ENCODE peak calls at places on chromosome 6, in five cellular contexts. One of them, this sample, is unnamed.

GRCh38 chr6:81696505-81696904 is 56.0 kb downstream of the TENT5A start:
- DNase-seq in bronchial epithelial cell: no peak
- DNase-seq in BJ: no peak
- DNase-seq in osteocyte: no peak
- DNase-seq in activated B cell treated with CpG ODN at 0.5 μM for 24 hours: no peak
- DNase-seq in this sample: no peak

GRCh38 chr6:71496018-71496800 is 207.6 kb downstream of the OGFRL1 start:
- DNase-seq in activated B cell treated with CpG ODN at 0.5 μM for 24 hours: no peak
- DNase-seq in bronchial epithelial cell: no peak
- DNase-seq in BJ: no peak
- DNase-seq in osteocyte: no peak
- DNase-seq in this sample: no peak

GRCh38 chr6:112282217-112282616 is 27.9 kb upstream of the LAMA4 start:
- DNase-seq in bronchial epithelial cell: peak; percentile 64
- DNase-seq in BJ: peak; percentile 83
- DNase-seq in activated B cell treated with CpG ODN at 0.5 μM for 24 hours: no peak
- DNase-seq in osteocyte: no peak
- DNase-seq in this sample: no peak

GRCh38 chr6:90982051-90982450 is 395.2 kb upstream of the MAP3K7 start:
- DNase-seq in bronchial epithelial cell: no peak
- DNase-seq in activated B cell treated with CpG ODN at 0.5 μM for 24 hours: no peak
- DNase-seq in BJ: no peak
- DNase-seq in osteocyte: no peak
- DNase-seq in this sample: no peak

GRCh38 chr6:43263314-43264178 is 20.3 kb downstream of the TTBK1 start:
- DNase-seq in bronchial epithelial cell: peak; percentile 49
- DNase-seq in activated B cell treated with CpG ODN at 0.5 μM for 24 hours: peak; percentile 72
- DNase-seq in osteocyte: no peak
- DNase-seq in BJ: no peak
- DNase-seq in this sample: no peak

GRCh38 chr6:122576888-122577287 is 33.3 kb upstream of the PKIB start:
- DNase-seq in BJ: no peak
- DNase-seq in bronchial epithelial cell: no peak
- DNase-seq in osteocyte: no peak
- DNase-seq in activated B cell treated with CpG ODN at 0.5 μM for 24 hours: no peak
- DNase-seq in this sample: no peak

GRCh38 chr6:25714765-25715164 is 39.8 kb upstream of the SLC17A4 start:
- DNase-seq in osteocyte: no peak
- DNase-seq in BJ: no peak
- DNase-seq in bronchial epithelial cell: peak; percentile 44
- DNase-seq in activated B cell treated with CpG ODN at 0.5 μM for 24 hours: no peak
- DNase-seq in this sample: no peak

GRCh38 chr6:138239774-138240173 is 21.5 kb upstream of the PBOV1 start:
- DNase-seq in osteocyte: no peak
- DNase-seq in activated B cell treated with CpG ODN at 0.5 μM for 24 hours: no peak
- DNase-seq in bronchial epithelial cell: no peak
- DNase-seq in BJ: no peak
- DNase-seq in this sample: no peak

GRCh38 chr6:137512768-137513605 is 18.8 kb upstream of the OLIG3 start:
- DNase-seq in activated B cell treated with CpG ODN at 0.5 μM for 24 hours: no peak
- DNase-seq in bronchial epithelial cell: no peak
- DNase-seq in BJ: no peak
- DNase-seq in osteocyte: no peak
- DNase-seq in this sample: no peak

GRCh38 chr6:130090796-130091195 is 72.4 kb downstream of the L3MBTL3 start:
- DNase-seq in osteocyte: no peak
- DNase-seq in BJ: no peak
- DNase-seq in activated B cell treated with CpG ODN at 0.5 μM for 24 hours: no peak
- DNase-seq in bronchial epithelial cell: no peak
- DNase-seq in this sample: no peak

GRCh38 chr6:163405412-163406309 is 8.9 kb upstream of the QKI start:
- DNase-seq in osteocyte: no peak
- DNase-seq in BJ: no peak
- DNase-seq in bronchial epithelial cell: no peak
- DNase-seq in activated B cell treated with CpG ODN at 0.5 μM for 24 hours: peak; percentile 24
- DNase-seq in this sample: no peak

GRCh38 chr6:79072640-79073181 is 5.3 kb downstream of the PHIP start:
- DNase-seq in osteocyte: no peak
- DNase-seq in BJ: no peak
- DNase-seq in activated B cell treated with CpG ODN at 0.5 μM for 24 hours: no peak
- DNase-seq in bronchial epithelial cell: no peak
- DNase-seq in this sample: no peak

DNA sequence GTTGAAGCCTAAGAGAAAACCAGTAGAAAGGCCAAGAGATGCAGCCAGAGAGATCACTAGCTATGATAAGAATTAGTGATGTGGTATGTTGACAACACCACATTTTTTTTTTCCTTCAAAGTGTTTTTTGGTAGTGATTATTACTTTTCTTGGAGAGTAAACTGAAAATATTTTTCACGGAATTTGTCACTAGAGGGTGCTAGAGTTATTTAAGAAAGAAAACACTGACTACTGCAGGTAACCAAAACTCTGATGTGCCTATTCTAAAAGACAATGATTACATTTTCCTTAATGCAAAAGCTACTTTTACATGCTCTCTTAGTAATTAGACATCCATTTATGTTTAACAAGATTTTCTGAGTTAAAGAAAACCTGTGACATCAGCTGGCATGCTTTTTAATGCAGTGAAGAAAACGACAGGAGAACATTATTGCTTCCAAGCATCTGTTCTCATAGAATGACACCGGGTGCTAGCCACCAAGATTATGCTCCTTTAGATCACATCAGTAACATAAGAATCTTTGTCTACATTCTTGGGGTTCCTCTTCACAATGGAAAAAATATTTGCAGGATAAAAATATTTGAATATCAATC is 28.8 kb downstream of the RWDD2A start:
- DNase-seq in bronchial epithelial cell: peak; percentile 52
- DNase-seq in activated B cell treated with CpG ODN at 0.5 μM for 24 hours: no peak
- DNase-seq in osteocyte: no peak
- DNase-seq in BJ: no peak
- DNase-seq in this sample: no peak
- TF ChIP-seq CTCF in bronchial epithelial cell: peak; percentile 18
- TF ChIP-seq CTCF in activated B cell treated with CpG ODN at 0.5 μM for 24 hours: no peak
- TF ChIP-seq CTCF in osteocyte: peak; percentile 75
- TF ChIP-seq CTCF in BJ: peak; percentile 46
- TF ChIP-seq CTCF in this sample: peak; percentile 75

DNA sequence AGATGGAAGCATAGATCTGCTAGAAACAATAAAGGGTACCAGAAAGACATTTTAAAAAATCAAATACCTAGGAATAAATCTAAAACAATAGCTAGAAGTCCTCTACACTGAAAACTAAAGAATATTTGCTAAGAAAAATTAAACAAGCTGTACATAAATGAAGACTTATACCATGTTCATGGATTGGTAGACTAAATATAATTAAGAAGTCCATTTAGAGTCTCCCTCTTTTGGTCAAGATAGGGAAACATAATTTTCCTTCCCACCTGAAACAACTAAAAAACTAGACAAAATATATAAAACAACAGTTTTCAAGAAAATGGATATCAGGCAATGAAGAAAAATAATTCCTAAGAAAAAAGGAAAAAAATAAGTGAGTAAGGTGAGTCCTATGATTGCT is 120.0 kb upstream of the TAB2 start:
- DNase-seq in activated B cell treated with CpG ODN at 0.5 μM for 24 hours: no peak
- DNase-seq in osteocyte: no peak
- DNase-seq in BJ: no peak
- DNase-seq in bronchial epithelial cell: no peak
- DNase-seq in this sample: no peak
- TF ChIP-seq CTCF in activated B cell treated with CpG ODN at 0.5 μM for 24 hours: no peak
- TF ChIP-seq CTCF in osteocyte: peak; percentile 25
- TF ChIP-seq CTCF in BJ: no peak
- TF ChIP-seq CTCF in bronchial epithelial cell: no peak
- TF ChIP-seq CTCF in this sample: no peak

DNA sequence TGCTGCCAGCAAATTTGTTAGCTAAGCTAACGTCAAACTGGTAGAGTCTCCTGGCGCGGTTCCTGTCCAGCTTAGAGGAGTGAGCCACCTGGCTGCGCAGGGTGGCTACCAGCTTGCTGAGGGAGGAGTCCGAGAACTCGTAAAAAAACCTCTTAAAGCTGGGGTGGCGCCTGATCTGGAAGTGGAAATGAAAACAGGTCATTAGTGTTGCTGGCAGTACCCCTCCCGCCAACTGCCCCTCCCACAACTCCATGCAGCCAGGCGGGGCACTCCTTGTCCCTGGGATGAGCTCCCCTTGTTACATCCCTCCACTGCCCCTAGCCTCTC is 17.3 kb downstream of the BNIP5 start:
- DNase-seq in bronchial epithelial cell: no peak
- DNase-seq in BJ: no peak
- DNase-seq in activated B cell treated with CpG ODN at 0.5 μM for 24 hours: no peak
- DNase-seq in osteocyte: no peak
- DNase-seq in this sample: no peak
- TF ChIP-seq CTCF in bronchial epithelial cell: no peak
- TF ChIP-seq CTCF in BJ: no peak
- TF ChIP-seq CTCF in activated B cell treated with CpG ODN at 0.5 μM for 24 hours: no peak
- TF ChIP-seq CTCF in osteocyte: no peak
- TF ChIP-seq CTCF in this sample: no peak

GRCh38 chr6:77620290-77620882 is 32.5 kb upstream of the MEI4 start:
- DNase-seq in osteocyte: no peak
- DNase-seq in bronchial epithelial cell: peak; percentile 20
- DNase-seq in BJ: no peak
- DNase-seq in activated B cell treated with CpG ODN at 0.5 μM for 24 hours: no peak
- DNase-seq in this sample: no peak
- TF ChIP-seq CTCF in osteocyte: peak; percentile 47
- TF ChIP-seq CTCF in bronchial epithelial cell: peak; percentile 65
- TF ChIP-seq CTCF in BJ: no peak
- TF ChIP-seq CTCF in activated B cell treated with CpG ODN at 0.5 μM for 24 hours: no peak
- TF ChIP-seq CTCF in this sample: peak; percentile 71

GRCh38 chr6:53043626-53044025 is 21.6 kb upstream of the FBXO9 start:
- DNase-seq in osteocyte: no peak
- DNase-seq in bronchial epithelial cell: no peak
- DNase-seq in activated B cell treated with CpG ODN at 0.5 μM for 24 hours: no peak
- DNase-seq in BJ: no peak
- DNase-seq in this sample: no peak
- TF ChIP-seq CTCF in osteocyte: no peak
- TF ChIP-seq CTCF in bronchial epithelial cell: no peak
- TF ChIP-seq CTCF in activated B cell treated with CpG ODN at 0.5 μM for 24 hours: no peak
- TF ChIP-seq CTCF in BJ: no peak
- TF ChIP-seq CTCF in this sample: no peak

DNA sequence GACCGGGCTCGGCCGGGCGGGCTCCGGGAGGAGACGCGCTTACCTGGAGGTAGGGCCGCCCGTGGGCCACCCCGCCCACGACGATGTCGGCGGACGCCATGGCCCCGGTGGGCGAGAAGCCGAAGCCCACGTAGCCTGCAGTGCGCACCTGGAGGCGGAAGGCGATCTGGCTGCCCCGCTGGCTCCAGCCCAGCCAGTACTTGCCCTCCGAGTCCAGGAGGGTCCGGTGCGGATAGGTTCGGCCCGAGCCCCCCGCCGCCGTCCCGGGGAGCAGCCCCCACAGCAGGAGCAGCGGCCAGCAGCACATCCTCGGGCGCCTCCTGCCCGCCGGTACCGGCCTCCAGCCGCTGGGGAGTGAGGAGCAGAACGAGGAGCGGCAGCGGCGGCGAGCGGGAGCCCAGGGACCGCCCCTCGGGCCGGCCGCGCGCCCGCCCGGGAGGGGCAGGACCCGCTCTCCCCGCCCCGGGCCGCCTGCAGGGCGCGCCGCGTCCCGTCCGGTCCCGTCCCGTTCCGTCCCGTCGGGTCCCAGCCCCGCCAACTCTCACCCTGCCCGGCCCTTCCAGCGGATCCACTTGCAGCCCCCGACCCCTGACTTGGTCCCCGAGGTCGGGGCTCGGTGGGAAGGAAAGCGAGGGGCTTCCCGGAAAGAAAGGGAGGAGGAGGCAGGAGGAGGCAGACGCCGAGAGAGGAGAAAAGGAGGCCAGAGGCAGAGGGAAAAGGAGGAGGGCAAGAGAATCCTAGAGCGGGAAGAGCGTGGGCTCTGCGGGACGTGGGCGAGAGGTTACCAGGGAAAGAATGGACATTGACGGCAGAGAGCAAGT is at the start of gene MOXD1:
- DNase-seq in bronchial epithelial cell: no peak
- DNase-seq in BJ: no peak
- DNase-seq in activated B cell treated with CpG ODN at 0.5 μM for 24 hours: peak; percentile 61
- DNase-seq in osteocyte: peak; percentile 88
- DNase-seq in this sample: peak; percentile 75
- TF ChIP-seq CTCF in bronchial epithelial cell: no peak
- TF ChIP-seq CTCF in BJ: no peak
- TF ChIP-seq CTCF in activated B cell treated with CpG ODN at 0.5 μM for 24 hours: no peak
- TF ChIP-seq CTCF in osteocyte: peak; percentile 38
- TF ChIP-seq CTCF in this sample: peak; percentile 41

DNA sequence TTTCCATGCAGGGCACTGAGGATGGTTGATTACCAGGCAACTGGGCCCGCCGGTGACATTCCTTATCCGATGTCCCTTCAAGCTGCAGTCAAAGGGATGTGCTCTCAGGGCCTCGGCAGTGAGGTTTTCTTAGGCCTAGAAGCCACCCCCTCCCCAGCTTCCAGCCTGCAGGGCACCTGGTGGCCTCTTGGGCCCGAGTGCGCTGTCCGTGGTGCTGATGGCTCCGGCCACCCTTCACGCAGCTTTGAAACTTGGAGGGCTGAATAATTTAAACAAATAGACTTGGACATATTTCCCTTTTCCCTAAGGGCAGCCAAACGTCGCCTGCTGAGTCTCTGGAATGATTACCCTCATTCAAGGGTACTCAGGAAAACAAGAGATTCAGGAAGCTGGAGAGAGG is 8.9 kb upstream of the MLN start:
- DNase-seq in osteocyte: no peak
- DNase-seq in bronchial epithelial cell: peak; percentile 27
- DNase-seq in activated B cell treated with CpG ODN at 0.5 μM for 24 hours: no peak
- DNase-seq in BJ: no peak
- DNase-seq in this sample: peak; percentile 81
- TF ChIP-seq CTCF in osteocyte: peak; percentile 45
- TF ChIP-seq CTCF in bronchial epithelial cell: peak; percentile 56
- TF ChIP-seq CTCF in activated B cell treated with CpG ODN at 0.5 μM for 24 hours: no peak
- TF ChIP-seq CTCF in BJ: peak; percentile 53
- TF ChIP-seq CTCF in this sample: peak; percentile 76

DNA sequence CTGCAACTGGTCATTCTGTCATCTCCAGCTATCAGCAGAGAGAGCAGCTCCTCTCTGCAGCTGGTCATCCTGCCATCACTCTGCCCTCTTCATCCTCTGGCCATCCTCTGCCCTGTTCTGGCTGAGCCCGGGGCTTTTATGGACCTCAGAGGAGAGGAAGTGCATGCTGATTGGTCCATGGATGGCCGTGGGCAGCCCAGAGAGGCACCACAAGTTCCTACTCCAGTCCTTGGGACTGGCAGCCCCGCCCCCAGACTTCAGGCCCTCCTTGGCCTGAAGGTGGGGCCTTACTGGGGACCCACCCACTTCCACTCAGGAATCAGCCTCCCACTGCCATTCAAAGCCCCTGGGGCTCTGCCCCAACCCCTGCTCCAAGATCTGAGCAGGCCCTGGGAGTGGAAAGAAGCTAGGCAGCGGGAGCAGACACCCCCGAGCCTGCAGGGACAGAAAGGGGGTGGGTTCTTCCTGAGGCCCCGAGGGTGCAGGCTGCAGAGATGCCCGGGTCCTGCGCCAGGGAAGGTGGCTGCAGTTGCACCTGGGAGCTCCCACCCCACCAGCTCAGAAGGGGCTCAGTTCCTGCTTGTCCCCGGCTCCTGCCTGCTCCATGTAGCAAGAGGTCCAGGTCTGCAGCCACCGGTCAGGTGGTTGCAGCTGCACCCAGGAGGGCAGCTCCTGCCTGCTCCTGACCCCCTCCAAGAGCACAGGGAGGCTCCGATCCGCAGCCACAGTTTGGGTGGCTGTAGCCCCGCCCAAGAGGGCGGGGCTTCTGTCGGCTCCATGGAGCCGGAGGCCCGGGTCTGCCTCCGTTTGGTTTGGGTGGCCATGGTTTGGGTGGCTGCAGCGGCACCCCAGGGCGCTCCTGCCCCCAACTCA is 34.1 kb upstream of the HMGA1 start:
- DNase-seq in activated B cell treated with CpG ODN at 0.5 μM for 24 hours: no peak
- DNase-seq in osteocyte: no peak
- DNase-seq in bronchial epithelial cell: no peak
- DNase-seq in BJ: no peak
- DNase-seq in this sample: no peak
- TF ChIP-seq CTCF in activated B cell treated with CpG ODN at 0.5 μM for 24 hours: no peak
- TF ChIP-seq CTCF in osteocyte: no peak
- TF ChIP-seq CTCF in bronchial epithelial cell: no peak
- TF ChIP-seq CTCF in BJ: no peak
- TF ChIP-seq CTCF in this sample: no peak